ENCODE peak calls at places on chromosome 5, in ten cellular contexts. H is gastrocnemius medialis, Y is HepG2, I is A549, O is stomach, X is lower leg skin, Q is HCT116, E is endothelial cell of umbilical vein, J is ovary, Z is sigmoid colon. D is an unnamed sample.

GRCh38 chr5:44332360-44332971 is 56.8 kb downstream of the FGF10 start:
- DNase-seq in H (no peak), Y (peak), I (peak), O (no peak), X (no peak), Q (peak), E (peak), J (no peak), Z (no peak), D (peak)

GRCh38 chr5:34571380-34572041 is 84.6 kb upstream of the RAI14 start:
- DNase-seq in H (no peak), Y (no peak), I (no peak), O (no peak), X (no peak), Q (no peak), E (peak), J (no peak), Z (no peak), D (no peak)

GRCh38 chr5:54514269-54514668 is 3.3 kb upstream of the SNX18 start:
- DNase-seq in H (no peak), Y (peak), I (no peak), O (no peak), X (no peak), Q (peak), E (no peak), J (no peak), Z (no peak), D (peak)

GRCh38 chr5:135231289-135231688 is 167.7 kb downstream of the MACROH2A1 start:
- DNase-seq in H (no peak), Y (no peak), I (no peak), O (no peak), X (no peak), Q (no peak), E (no peak), J (no peak), Z (no peak), D (no peak)

GRCh38 chr5:80481019-80481893 is 6.6 kb upstream of the FAM151B start:
- DNase-seq in H (peak), Y (peak), I (peak), O (peak), X (no peak), Q (peak), E (peak), J (no peak), Z (no peak), D (peak)

GRCh38 chr5:55816342-55816741 is 34.8 kb upstream of the IL31RA start:
- DNase-seq in H (no peak), Y (no peak), I (peak), O (no peak), X (no peak), Q (no peak), E (no peak), J (no peak), Z (no peak), D (no peak)

GRCh38 chr5:37871023-37871815 is 31.4 kb upstream of the GDNF start:
- DNase-seq in H (no peak), Y (no peak), I (no peak), O (no peak), X (no peak), Q (no peak), E (no peak), J (no peak), Z (no peak), D (no peak)

GRCh38 chr5:82074968-82075367 is 103.1 kb downstream of the ATG10 start:
- DNase-seq in H (no peak), Y (no peak), I (no peak), O (no peak), X (no peak), Q (no peak), E (no peak), J (no peak), Z (no peak), D (no peak)

GRCh38 chr5:394671-395155 is 48.3 kb upstream of the EXOC3 start:
- DNase-seq in H (no peak), Y (no peak), I (no peak), O (no peak), X (peak), Q (no peak), E (no peak), J (no peak), Z (peak), D (no peak)

GRCh38 chr5:140821375-140822280 is at the start of gene PCDHA5:
- DNase-seq in H (no peak), Y (peak), I (peak), O (no peak), X (no peak), Q (no peak), E (peak), J (peak), Z (no peak), D (peak)

GRCh38 chr5:158883502-158883901 is 216.2 kb downstream of the EBF1 start:
- DNase-seq in H (no peak), Y (no peak), I (no peak), O (no peak), X (no peak), Q (no peak), E (no peak), J (no peak), Z (no peak), D (no peak)

GRCh38 chr5:67305913-67306710 is 109.5 kb upstream of the CD180 start:
- DNase-seq in H (no peak), Y (no peak), I (no peak), O (no peak), X (no peak), Q (no peak), E (peak), J (no peak), Z (no peak), D (no peak)

GRCh38 chr5:158777647-158778368 is 321.9 kb downstream of the EBF1 start:
- DNase-seq in H (no peak), Y (no peak), I (no peak), O (no peak), X (no peak), Q (no peak), E (no peak), J (no peak), Z (no peak), D (no peak)

GRCh38 chr5:164934561-164934960 is 1429.1 kb downstream of the MAT2B start:
- DNase-seq in H (no peak), Y (no peak), I (no peak), O (no peak), X (no peak), Q (no peak), E (no peak), J (no peak), Z (no peak), D (no peak)

GRCh38 chr5:79560774-79561524 is 47.0 kb upstream of the HOMER1 start:
- DNase-seq in H (no peak), Y (no peak), I (no peak), O (no peak), X (no peak), Q (no peak), E (no peak), J (no peak), Z (no peak), D (no peak)

GRCh38 chr5:61257421-61257820 is 74.6 kb upstream of the ZSWIM6 start:
- DNase-seq in H (no peak), Y (no peak), I (no peak), O (no peak), X (no peak), Q (no peak), E (no peak), J (no peak), Z (no peak), D (no peak)

GRCh38 chr5:206406-206805 is 11.5 kb downstream of the CCDC127 start:
- DNase-seq in H (peak), Y (no peak), I (no peak), O (no peak), X (no peak), Q (no peak), E (no peak), J (no peak), Z (no peak), D (no peak)

GRCh38 chr5:149195962-149196361 is 54.7 kb downstream of the ABLIM3 start:
- DNase-seq in H (no peak), Y (no peak), I (no peak), O (no peak), X (no peak), Q (no peak), E (no peak), J (no peak), Z (no peak), D (no peak)

GRCh38 chr5:73447234-73448071 is 1.1 kb downstream of the FOXD1 start:
- DNase-seq in H (no peak), Y (no peak), I (no peak), O (no peak), X (no peak), Q (no peak), E (peak), J (peak), Z (no peak), D (peak)

GRCh38 chr5:68169898-68170297 is 45.7 kb upstream of the PIK3R1 start:
- DNase-seq in H (no peak), Y (no peak), I (no peak), O (no peak), X (no peak), Q (no peak), E (no peak), J (peak), Z (peak), D (no peak)

GRCh38 chr5:20497356-20497755 is 509.4 kb upstream of the CDH18 start:
- DNase-seq in H (no peak), Y (peak), I (no peak), O (no peak), X (no peak), Q (no peak), E (no peak), J (no peak), Z (no peak), D (no peak)

GRCh38 chr5:168826292-168826725 is 247.1 kb upstream of the PANK3 start:
- DNase-seq in H (no peak), Y (no peak), I (no peak), O (no peak), X (no peak), Q (no peak), E (no peak), J (no peak), Z (no peak), D (no peak)

GRCh38 chr5:73095564-73096238 is 24.7 kb upstream of the TMEM171 start:
- DNase-seq in H (no peak), Y (no peak), I (no peak), O (no peak), X (no peak), Q (no peak), E (no peak), J (no peak), Z (no peak), D (peak)

GRCh38 chr5:14054965-14055963 is 87.9 kb upstream of the TRIO start:
- DNase-seq in H (no peak), Y (no peak), I (no peak), O (no peak), X (no peak), Q (no peak), E (no peak), J (no peak), Z (no peak), D (no peak)

GRCh38 chr5:174086751-174087150 is 41.2 kb downstream of the NSG2 start:
- DNase-seq in H (no peak), Y (no peak), I (no peak), O (no peak), X (no peak), Q (no peak), E (no peak), J (no peak), Z (no peak), D (no peak)

GRCh38 chr5:132016721-132017250 is 5.3 kb upstream of the ACSL6 start:
- DNase-seq in H (no peak), Y (no peak), I (no peak), O (no peak), X (peak), Q (no peak), E (no peak), J (no peak), Z (peak), D (no peak)

GRCh38 chr5:41115281-41115680 is 44.1 kb upstream of the MROH2B start:
- DNase-seq in H (no peak), Y (no peak), I (no peak), O (no peak), X (no peak), Q (no peak), E (no peak), J (no peak), Z (no peak), D (no peak)

GRCh38 chr5:39198080-39198479 is 21.3 kb downstream of the FYB1 start:
- DNase-seq in H (no peak), Y (peak), I (peak), O (no peak), X (no peak), Q (peak), E (no peak), J (no peak), Z (no peak), D (no peak)

GRCh38 chr5:132905938-132906337 is 32.5 kb downstream of the LEAP2 start:
- DNase-seq in H (no peak), Y (peak), I (no peak), O (no peak), X (no peak), Q (no peak), E (peak), J (no peak), Z (no peak), D (no peak)

GRCh38 chr5:72849546-72849945 is 33.1 kb downstream of the TNPO1 start:
- DNase-seq in H (no peak), Y (no peak), I (no peak), O (no peak), X (no peak), Q (no peak), E (no peak), J (no peak), Z (no peak), D (peak)

GRCh38 chr5:147417133-147417813 is 92.6 kb downstream of the DPYSL3 start:
- DNase-seq in H (peak), Y (no peak), I (no peak), O (peak), X (no peak), Q (no peak), E (peak), J (peak), Z (peak), D (no peak)

GRCh38 chr5:1551913-1552312 is 28.2 kb upstream of the LPCAT1 start:
- DNase-seq in H (no peak), Y (no peak), I (no peak), O (no peak), X (peak), Q (no peak), E (no peak), J (no peak), Z (peak), D (no peak)

GRCh38 chr5:43193952-43194321 is 1.9 kb downstream of the NIM1K start:
- DNase-seq in H (no peak), Y (no peak), I (no peak), O (no peak), X (no peak), Q (no peak), E (no peak), J (no peak), Z (no peak), D (no peak)

GRCh38 chr5:172897691-172898512 is 61.3 kb upstream of the RPL26L1 start:
- DNase-seq in H (no peak), Y (no peak), I (peak), O (no peak), X (no peak), Q (no peak), E (peak), J (no peak), Z (no peak), D (peak)

GRCh38 chr5:139272471-139273321 is 20.8 kb upstream of the MATR3 start:
- DNase-seq in H (no peak), Y (peak), I (no peak), O (no peak), X (peak), Q (no peak), E (no peak), J (no peak), Z (no peak), D (no peak)
- TF ChIP-seq POLR2A in H (no peak), Y (no peak), I (no peak), O (no peak), X (no peak), Q (no peak), E (no peak), J (no peak), Z (no peak), D (no peak)

GRCh38 chr5:112921031-112921832 is 795 bp downstream of the REEP5 start:
- DNase-seq in H (peak), Y (peak), I (peak), O (peak), X (peak), Q (peak), E (peak), J (peak), Z (peak), D (peak)
- TF ChIP-seq POLR2A in H (peak), Y (peak), I (peak), O (no peak), X (no peak), Q (no peak), E (peak), J (no peak), Z (no peak), D (no peak)

GRCh38 chr5:98928802-98929122 is at the start of gene CHD1:
- DNase-seq in H (peak), Y (peak), I (peak), O (peak), X (peak), Q (peak), E (no peak), J (peak), Z (peak), D (peak)
- TF ChIP-seq POLR2A in H (peak), Y (no peak), I (peak), O (no peak), X (no peak), Q (peak), E (no peak), J (no peak), Z (no peak), D (no peak)

GRCh38 chr5:128770907-128771306 is 194.4 kb upstream of the SLC27A6 start:
- DNase-seq in H (no peak), Y (no peak), I (no peak), O (no peak), X (no peak), Q (no peak), E (peak), J (no peak), Z (no peak), D (no peak)

GRCh38 chr5:128764910-128765309 is 200.4 kb upstream of the SLC27A6 start:
- DNase-seq in H (no peak), Y (no peak), I (no peak), O (no peak), X (no peak), Q (no peak), E (no peak), J (no peak), Z (no peak), D (no peak)

GRCh38 chr5:128763324-128763723 is 202.0 kb upstream of the SLC27A6 start:
- DNase-seq in H (no peak), Y (no peak), I (no peak), O (no peak), X (no peak), Q (no peak), E (no peak), J (no peak), Z (no peak), D (no peak)

DNA sequence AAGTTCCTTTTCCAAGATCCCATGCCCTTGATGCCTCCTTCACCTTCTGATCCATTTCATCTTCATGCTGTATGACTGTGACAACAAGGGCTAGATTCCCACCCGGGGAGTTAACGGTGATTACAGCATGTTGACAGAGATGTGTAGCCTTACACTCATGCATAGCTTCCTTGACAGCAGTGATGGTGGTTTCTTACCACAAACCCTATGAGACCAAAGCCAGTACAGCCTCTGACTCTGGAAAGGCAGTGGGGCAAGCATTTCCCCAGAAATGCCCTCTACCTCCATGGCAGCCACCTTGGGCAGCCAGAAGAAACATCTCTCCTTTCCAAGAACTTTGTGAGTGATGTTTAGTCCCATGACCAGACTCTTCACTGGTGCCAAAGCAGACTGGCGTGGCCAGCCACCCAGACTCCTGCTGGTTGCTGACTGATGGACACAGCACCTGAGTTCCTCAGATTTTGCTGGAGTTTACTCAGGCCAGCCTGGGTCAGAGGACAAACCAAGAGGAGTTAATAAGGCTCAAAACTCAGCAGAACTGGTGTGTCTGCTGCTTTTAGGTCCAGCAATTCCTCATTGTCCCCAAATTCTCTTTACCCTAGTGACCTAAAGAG is 199.7 kb upstream of the SLC27A6 start:
- DNase-seq in H (no peak), Y (no peak), I (no peak), O (no peak), X (no peak), Q (no peak), E (no peak), J (no peak), Z (no peak), D (no peak)
- TF ChIP-seq POLR2A in H (no peak), Y (no peak), I (no peak), O (no peak), X (no peak), Q (no peak), E (no peak), J (no peak), Z (no peak), D (no peak)

GRCh38 chr5:116084891-116085715 is at the start of gene COMMD10:
- DNase-seq in H (peak), Y (peak), I (peak), O (peak), X (peak), Q (peak), E (peak), J (peak), Z (peak), D (peak)
- TF ChIP-seq POLR2A in H (peak), Y (peak), I (peak), O (no peak), X (no peak), Q (peak), E (peak), J (peak), Z (peak), D (peak)

GRCh38 chr5:36657563-36657995 is 51.2 kb downstream of the SLC1A3 start:
- DNase-seq in H (peak), Y (peak), I (no peak), O (peak), X (peak), Q (peak), E (peak), J (peak), Z (peak), D (no peak)
- TF ChIP-seq POLR2A in H (no peak), Y (no peak), I (no peak), O (no peak), X (no peak), Q (no peak), E (no peak), J (no peak), Z (no peak), D (no peak)

GRCh38 chr5:154944716-154945115 is 3.8 kb downstream of the MRPL22 start:
- DNase-seq in H (no peak), Y (no peak), I (no peak), O (no peak), X (no peak), Q (no peak), E (peak), J (no peak), Z (no peak), D (no peak)

GRCh38 chr5:154937718-154938466 is at the start of gene GEMIN5:
- DNase-seq in H (peak), Y (peak), I (peak), O (peak), X (peak), Q (peak), E (peak), J (peak), Z (peak), D (peak)

GRCh38 chr5:154943527-154943926 is 2.7 kb downstream of the MRPL22 start:
- DNase-seq in H (no peak), Y (no peak), I (no peak), O (no peak), X (no peak), Q (no peak), E (no peak), J (no peak), Z (no peak), D (no peak)

GRCh38 chr5:154940375-154940771 is 500 bp upstream of the MRPL22 start:
- DNase-seq in H (no peak), Y (no peak), I (no peak), O (no peak), X (no peak), Q (no peak), E (no peak), J (peak), Z (no peak), D (no peak)

DNA sequence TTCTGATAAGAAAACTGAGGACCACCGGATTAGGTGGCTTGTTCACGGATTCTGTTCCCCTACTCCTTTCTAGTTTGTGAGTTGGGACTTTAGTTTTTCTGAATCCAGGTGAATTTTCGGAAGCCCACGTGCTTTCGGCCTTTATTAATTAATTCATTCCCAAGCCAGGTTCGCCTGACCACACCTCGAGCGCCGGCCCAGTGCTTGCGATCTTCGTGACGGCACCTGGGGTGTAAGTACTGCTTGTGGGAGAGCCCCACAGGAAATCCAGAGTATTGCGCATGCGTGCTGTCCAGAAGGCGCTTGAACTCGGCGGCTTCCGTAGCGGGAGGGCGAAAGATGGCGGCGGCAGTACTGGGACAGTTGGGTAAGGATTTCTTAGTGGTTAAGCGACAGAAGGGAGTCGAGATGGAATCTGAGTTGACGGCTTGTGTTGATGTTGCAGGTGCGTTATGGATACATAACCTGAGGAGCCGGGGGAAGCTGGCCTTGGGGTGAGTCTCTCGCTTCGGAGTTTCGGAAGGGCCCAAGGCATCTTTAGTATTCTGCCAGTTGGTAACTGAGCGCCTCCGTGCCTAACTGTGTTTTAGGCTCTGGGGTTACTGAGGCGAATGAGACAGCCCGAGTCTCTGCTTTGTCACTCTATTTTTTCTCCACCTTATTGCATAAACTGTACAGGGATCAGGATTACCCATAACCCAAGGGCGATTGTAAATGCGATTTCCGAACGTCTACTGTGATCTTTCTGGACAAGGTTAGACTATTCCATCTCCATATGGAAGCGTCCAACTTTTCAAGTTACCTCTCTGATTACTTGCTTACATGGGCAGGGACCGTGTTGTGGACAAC is at the start of gene MRPL22:
- DNase-seq in H (peak), Y (peak), I (peak), O (peak), X (peak), Q (peak), E (peak), J (peak), Z (peak), D (peak)
- TF ChIP-seq POLR2A in H (peak), Y (peak), I (peak), O (no peak), X (no peak), Q (peak), E (peak), J (peak), Z (peak), D (peak)